ENCODE peak calls at places on chromosomes 4 and X, in four cellular contexts. L is IMR-90; V is heart right ventricle; H is CD8-positive, alpha-beta T cell. D is an unnamed sample.

GRCh38 chr4:38765391-38765790 is 17.4 kb downstream of the TLR10 start:
- DNase-seq in L (peak; percentile 80), V (no peak), H (no peak), D (no peak)

GRCh38 chrX:13212191-13212651 is 107.6 kb downstream of the ATXN3L start:
- DNase-seq in L (peak; percentile 13), V (no peak), H (no peak), D (no peak)

GRCh38 chrX:98452456-98452855 is 1568.7 kb downstream of the RPA4 start:
- DNase-seq in L (no peak), V (no peak), H (no peak), D (no peak)

GRCh38 chr4:10051536-10052135 is 30.3 kb upstream of the SLC2A9 start:
- DNase-seq in L (no peak), V (no peak), H (peak; percentile 13), D (no peak)

GRCh38 chr4:38106301-38106700 is 146.1 kb downstream of the PTTG2 start:
- DNase-seq in L (peak; percentile 68), V (no peak), H (no peak), D (no peak)

GRCh38 chr4:48634688-48635308 is 144.7 kb downstream of the ZAR1 start:
- DNase-seq in L (no peak), V (no peak), H (no peak), D (no peak)

GRCh38 chr4:137648531-137648930 is 116.2 kb upstream of the PCDH18 start:
- DNase-seq in L (no peak), V (no peak), H (no peak), D (no peak)

GRCh38 chr4:183857040-183857439 is 48.1 kb upstream of the STOX2 start:
- DNase-seq in L (no peak), V (no peak), H (no peak), D (no peak)

GRCh38 chr4:137387924-137388323 is 144.4 kb downstream of the PCDH18 start:
- DNase-seq in L (peak; percentile 85), V (no peak), H (no peak), D (no peak)

GRCh38 chr4:152927737-152928136 is 8.4 kb upstream of the FHDC1 start:
- DNase-seq in L (no peak), V (no peak), H (no peak), D (no peak)

GRCh38 chrX:23803931-23804381 is 21.0 kb downstream of the SAT1 start:
- DNase-seq in L (peak; percentile 67), V (peak; percentile 23), H (no peak), D (peak; percentile 79)

GRCh38 chr4:3413675-3414420 is 27.9 kb upstream of the HGFAC start:
- DNase-seq in L (no peak), V (no peak), H (no peak), D (no peak)

GRCh38 chrX:68919707-68920106 is 90.9 kb downstream of the EFNB1 start:
- DNase-seq in L (no peak), V (no peak), H (no peak), D (no peak)

GRCh38 chrX:15384304-15384703 is at the start of gene VEGFD:
- DNase-seq in L (peak; percentile 86), V (no peak), H (no peak), D (no peak)

GRCh38 chrX:150372280-150372679 is 9.2 kb downstream of the MAMLD1 start:
- DNase-seq in L (no peak), V (no peak), H (no peak), D (no peak)

GRCh38 chrX:108261541-108262218 is 170.1 kb downstream of the ATG4A start:
- DNase-seq in L (peak; percentile 80), V (no peak), H (no peak), D (no peak)

GRCh38 chrX:120308959-120309872 is 2.0 kb downstream of the TMEM255A start:
- DNase-seq in L (peak; percentile 14), V (peak; percentile 36), H (peak; percentile 78), D (peak; percentile 9)

GRCh38 chrX:14409341-14409740 is 120.0 kb upstream of the GLRA2 start:
- DNase-seq in L (no peak), V (no peak), H (no peak), D (no peak)

GRCh38 chr4:6875431-6875831 is 34.2 kb upstream of the TBC1D14 start:
- DNase-seq in L (no peak), V (no peak), H (no peak), D (no peak)

GRCh38 chrX:15114865-15115566 is 154.9 kb downstream of the ASB9 start:
- DNase-seq in L (no peak), V (no peak), H (no peak), D (no peak)

GRCh38 chrX:103431316-103431715 is 55.0 kb downstream of the BEX3 start:
- DNase-seq in L (peak; percentile 61), V (no peak), H (no peak), D (peak; percentile 65)

GRCh38 chr4:54930226-54930625 is 195.2 kb downstream of the KDR start:
- DNase-seq in L (peak; percentile 31), V (peak; percentile 52), H (no peak), D (peak; percentile 2)

GRCh38 chrX:2828404-2829065 is at the start of gene GYG2:
- DNase-seq in L (peak; percentile 46), V (no peak), H (peak; percentile 41), D (peak; percentile 44)

GRCh38 chrX:153780678-153781427 is at the start of gene SRPK3:
- DNase-seq in L (no peak), V (no peak), H (no peak), D (no peak)

GRCh38 chr4:11799182-11799581 is 370.5 kb upstream of the HS3ST1 start:
- DNase-seq in L (no peak), V (no peak), H (no peak), D (no peak)

GRCh38 chrX:118349188-118349587 is 3.3 kb downstream of the WDR44 start:
- DNase-seq in L (no peak), V (no peak), H (no peak), D (no peak)

GRCh38 chr4:152585036-152585439 is 49.1 kb upstream of the FBXW7 start:
- DNase-seq in L (peak; percentile 20), V (no peak), H (no peak), D (no peak)

GRCh38 chrX:49912086-49912485 is 10.3 kb upstream of the CLCN5 start:
- DNase-seq in L (no peak), V (no peak), H (no peak), D (no peak)

GRCh38 chr4:129900430-129900953 is 804.5 kb downstream of the C4orf33 start:
- DNase-seq in L (no peak), V (no peak), H (no peak), D (no peak)

DNA sequence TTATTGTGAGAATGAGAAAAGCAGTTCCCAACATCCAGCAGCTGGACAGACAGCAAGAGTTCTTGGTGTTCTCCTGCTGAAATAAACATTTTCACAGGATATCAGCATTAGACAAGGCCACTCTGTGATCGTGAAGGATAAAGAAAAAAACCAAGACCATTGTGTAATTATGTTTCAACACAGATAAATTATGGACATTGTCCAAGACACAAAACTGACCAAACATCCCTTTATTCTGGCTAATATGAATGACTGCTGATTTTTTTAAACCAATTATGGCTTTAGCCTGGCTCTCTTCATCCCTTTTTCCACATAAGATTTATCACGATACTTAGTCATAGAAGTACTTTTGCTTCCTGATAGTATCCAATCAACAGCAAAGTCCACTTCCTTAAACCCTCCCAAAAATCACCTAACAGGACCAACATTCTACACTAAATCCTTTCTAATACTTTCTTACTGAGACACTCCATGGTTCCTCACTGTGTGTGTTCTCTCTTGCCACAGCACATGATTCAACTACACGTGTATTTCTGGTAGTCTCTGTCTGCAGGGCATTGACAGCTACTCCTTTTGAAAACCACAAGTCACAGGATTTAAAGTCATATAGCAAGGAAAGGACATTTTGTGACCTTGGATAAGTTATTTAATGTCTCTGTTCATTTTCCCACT is 137.0 kb upstream of the PGRMC2 start:
- DNase-seq in L (peak; percentile 21), V (no peak), H (no peak), D (peak; percentile 34)
- H3K27ac ChIP-seq in L (no peak overlapping the region), V (peak overlapping the region; percentile 21), H (no peak overlapping the region), D (no peak overlapping the region)

GRCh38 chr4:169106696-169107229 is 96.7 kb upstream of the CBR4 start:
- DNase-seq in L (no peak), V (no peak), H (no peak), D (no peak)

GRCh38 chr4:169100656-169101055 is 90.6 kb upstream of the CBR4 start:
- DNase-seq in L (no peak), V (no peak), H (no peak), D (no peak)

GRCh38 chr4:169102011-169102410 is 92.0 kb upstream of the CBR4 start:
- DNase-seq in L (no peak), V (no peak), H (no peak), D (no peak)

GRCh38 chr4:169105620-169106019 is 95.6 kb upstream of the CBR4 start:
- DNase-seq in L (no peak), V (no peak), H (no peak), D (no peak)

GRCh38 chr4:169103966-169104412 is 93.9 kb upstream of the CBR4 start:
- DNase-seq in L (no peak), V (no peak), H (no peak), D (peak; percentile 36)
- H3K27ac ChIP-seq in L (no peak overlapping the region), V (peak overlapping the region; percentile 5), H (no peak overlapping the region), D (no peak overlapping the region)

GRCh38 chr4:113760094-113760851 is 1.3 kb downstream of the CAMK2D start:
- DNase-seq in L (peak; percentile 61), V (no peak), H (peak; percentile 65), D (peak; percentile 65)

GRCh38 chr4:113761682-113762060 is at the start of gene CAMK2D:
- DNase-seq in L (peak; percentile 89), V (peak; percentile 91), H (peak; percentile 87), D (peak; percentile 90)

GRCh38 chr4:113759696-113760093 is 1.8 kb downstream of the CAMK2D start:
- DNase-seq in L (peak; percentile 12), V (no peak), H (no peak), D (peak; percentile 41)

GRCh38 chr4:113762061-113762850 is 718 bp upstream of the CAMK2D start:
- DNase-seq in L (peak; percentile 100), V (peak; percentile 100), H (peak; percentile 98), D (peak; percentile 98)

DNA sequence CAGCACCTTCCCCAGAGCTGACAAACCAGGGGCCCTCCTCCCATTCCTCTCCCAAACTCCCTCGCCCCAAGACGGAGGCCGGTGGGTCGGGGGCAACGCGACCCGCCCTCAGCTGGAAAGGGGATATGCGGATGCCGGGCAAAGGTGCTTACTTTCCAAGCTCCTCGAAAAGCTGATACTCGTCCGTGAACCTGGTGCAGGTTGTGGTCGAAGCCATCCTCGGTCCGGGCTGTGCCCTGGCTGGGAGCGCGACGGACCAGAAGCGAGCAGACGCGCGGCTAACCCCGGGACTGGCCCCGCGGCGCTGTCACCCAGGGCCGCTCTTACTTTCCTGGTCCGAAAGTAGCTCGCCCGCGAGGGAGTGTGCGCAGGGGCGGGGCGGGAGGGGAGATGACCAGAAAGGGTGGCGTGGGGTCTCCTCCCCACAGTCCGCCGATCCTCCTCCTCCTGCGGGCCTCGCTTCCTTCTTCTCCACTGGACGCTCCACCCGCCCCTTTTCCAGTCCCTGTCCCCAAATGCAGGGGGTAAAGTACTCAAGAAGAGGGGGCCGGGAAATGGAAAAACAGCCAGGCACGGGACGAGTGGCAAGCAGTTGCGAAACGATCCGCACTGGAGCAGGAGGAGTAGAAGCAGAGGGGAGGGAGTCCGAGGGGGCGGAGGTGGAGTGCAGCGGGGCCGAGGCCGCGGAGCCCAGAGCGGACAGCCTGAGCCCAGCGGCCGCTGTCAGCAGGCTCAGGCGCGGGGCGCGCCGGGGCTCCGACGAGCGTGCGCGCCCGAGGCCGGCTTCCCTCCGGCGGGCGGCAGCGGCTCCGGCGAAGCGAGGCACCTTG is 471 bp downstream of the CAMK2D start:
- DNase-seq in L (peak; percentile 71), V (peak; percentile 82), H (peak; percentile 68), D (peak; percentile 75)
- H3K27ac ChIP-seq in L (peak overlapping the region; percentile 90), V (peak overlapping the region; percentile 98), H (peak overlapping the region; percentile 96), D (peak overlapping the region; percentile 93)

DNA sequence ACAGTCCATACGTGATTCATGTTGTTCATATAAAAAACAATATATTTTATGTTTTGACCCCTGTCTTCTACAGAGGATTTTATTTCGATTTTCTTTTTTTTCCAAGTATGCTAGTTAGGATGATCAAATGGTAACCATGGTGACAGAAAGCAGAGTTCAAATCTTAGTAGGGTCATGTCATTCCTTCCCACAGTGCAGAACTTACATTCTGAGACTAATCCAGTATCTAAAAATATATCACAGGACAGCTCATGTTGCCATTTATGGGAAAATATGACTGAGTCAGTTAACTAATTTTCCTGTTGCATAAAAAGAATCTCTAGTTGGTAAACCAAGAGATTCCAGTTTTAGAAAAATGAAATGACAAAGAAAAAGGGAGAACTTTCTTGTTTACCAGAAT is 209.5 kb downstream of the PARM1 start:
- DNase-seq in L (peak; percentile 24), V (no peak), H (no peak), D (no peak)
- H3K27ac ChIP-seq in L (no peak overlapping the region), V (no peak overlapping the region), H (no peak overlapping the region), D (no peak overlapping the region)

D was measured in SJSA1.